ENCODE peak calls at places on chromosomes 2 and 18, in five cellular contexts. One of them, this sample, is unnamed.

GRCh38 chr2:177193240-177193639 is 19.4 kb upstream of the HNRNPA3 start:
- DNase-seq in cardiac muscle cell: no peak
- DNase-seq in spleen: no peak
- DNase-seq in HCT116: no peak
- DNase-seq in brain microvascular endothelial cell: no peak
- DNase-seq in this sample: no peak

GRCh38 chr2:234996467-234997270 is 44.9 kb downstream of the SH3BP4 start:
- DNase-seq in HCT116: no peak
- DNase-seq in brain microvascular endothelial cell: peak; percentile 70
- DNase-seq in cardiac muscle cell: peak; percentile 83
- DNase-seq in spleen: no peak
- DNase-seq in this sample: no peak

GRCh38 chr2:26559044-26559405 is 81.1 kb upstream of the OTOF start:
- DNase-seq in brain microvascular endothelial cell: no peak
- DNase-seq in HCT116: no peak
- DNase-seq in cardiac muscle cell: no peak
- DNase-seq in spleen: peak; percentile 43
- DNase-seq in this sample: no peak

GRCh38 chr18:6219116-6219717 is 195.5 kb downstream of the L3MBTL4 start:
- DNase-seq in cardiac muscle cell: peak; percentile 62
- DNase-seq in HCT116: no peak
- DNase-seq in spleen: no peak
- DNase-seq in brain microvascular endothelial cell: peak; percentile 49
- DNase-seq in this sample: no peak

GRCh38 chr2:105361132-105361889 is 24.0 kb downstream of the C2orf49 start:
- DNase-seq in spleen: no peak
- DNase-seq in HCT116: no peak
- DNase-seq in cardiac muscle cell: no peak
- DNase-seq in brain microvascular endothelial cell: no peak
- DNase-seq in this sample: no peak

GRCh38 chr18:72444756-72445155 is 99.4 kb downstream of the CBLN2 start:
- DNase-seq in HCT116: no peak
- DNase-seq in brain microvascular endothelial cell: no peak
- DNase-seq in cardiac muscle cell: no peak
- DNase-seq in spleen: no peak
- DNase-seq in this sample: no peak

GRCh38 chr2:54347622-54348021 is 91.6 kb upstream of the TSPYL6 start:
- DNase-seq in brain microvascular endothelial cell: no peak
- DNase-seq in spleen: no peak
- DNase-seq in HCT116: no peak
- DNase-seq in cardiac muscle cell: no peak
- DNase-seq in this sample: no peak

GRCh38 chr2:25960920-25961319 is 21.4 kb downstream of the KIF3C start:
- DNase-seq in brain microvascular endothelial cell: peak; percentile 31
- DNase-seq in spleen: no peak
- DNase-seq in HCT116: no peak
- DNase-seq in cardiac muscle cell: peak; percentile 66
- DNase-seq in this sample: no peak

GRCh38 chr2:191983186-191983585 is 136.3 kb upstream of the CAVIN2 start:
- DNase-seq in spleen: no peak
- DNase-seq in cardiac muscle cell: no peak
- DNase-seq in brain microvascular endothelial cell: no peak
- DNase-seq in HCT116: no peak
- DNase-seq in this sample: no peak

GRCh38 chr2:234851451-234851850 is 100.4 kb upstream of the SH3BP4 start:
- DNase-seq in spleen: no peak
- DNase-seq in cardiac muscle cell: no peak
- DNase-seq in HCT116: no peak
- DNase-seq in brain microvascular endothelial cell: no peak
- DNase-seq in this sample: no peak

GRCh38 chr2:9547272-9547991 is 8.2 kb downstream of the ADAM17 start:
- DNase-seq in HCT116: no peak
- DNase-seq in spleen: no peak
- DNase-seq in cardiac muscle cell: peak; percentile 36
- DNase-seq in brain microvascular endothelial cell: peak; percentile 77
- DNase-seq in this sample: no peak

GRCh38 chr2:103810875-103811274 is 1043.0 kb upstream of the POU3F3 start:
- DNase-seq in spleen: no peak
- DNase-seq in HCT116: no peak
- DNase-seq in cardiac muscle cell: no peak
- DNase-seq in brain microvascular endothelial cell: no peak
- DNase-seq in this sample: no peak

GRCh38 chr2:228447266-228447915 is 265.9 kb upstream of the SPHKAP start:
- DNase-seq in HCT116: no peak
- DNase-seq in brain microvascular endothelial cell: no peak
- DNase-seq in cardiac muscle cell: no peak
- DNase-seq in spleen: no peak
- DNase-seq in this sample: no peak

GRCh38 chr18:25298853-25299274 is 53.1 kb downstream of the ZNF521 start:
- DNase-seq in brain microvascular endothelial cell: peak; percentile 83
- DNase-seq in spleen: no peak
- DNase-seq in cardiac muscle cell: peak; percentile 82
- DNase-seq in HCT116: no peak
- DNase-seq in this sample: no peak

GRCh38 chr2:6556755-6557154 is 309.0 kb downstream of the CMPK2 start:
- DNase-seq in HCT116: peak; percentile 79
- DNase-seq in cardiac muscle cell: no peak
- DNase-seq in brain microvascular endothelial cell: peak; percentile 81
- DNase-seq in spleen: no peak
- DNase-seq in this sample: no peak

GRCh38 chr2:69639246-69639645 is 4.3 kb downstream of the AAK1 start:
- DNase-seq in brain microvascular endothelial cell: no peak
- DNase-seq in HCT116: no peak
- DNase-seq in spleen: no peak
- DNase-seq in cardiac muscle cell: no peak
- DNase-seq in this sample: no peak

GRCh38 chr2:23637011-23637778 is 252.2 kb downstream of the KLHL29 start:
- DNase-seq in brain microvascular endothelial cell: peak; percentile 62
- DNase-seq in HCT116: no peak
- DNase-seq in cardiac muscle cell: peak; percentile 88
- DNase-seq in spleen: no peak
- DNase-seq in this sample: no peak

GRCh38 chr2:130910931-130911330 is 74.2 kb downstream of the ARHGEF4 start:
- DNase-seq in cardiac muscle cell: no peak
- DNase-seq in spleen: no peak
- DNase-seq in HCT116: no peak
- DNase-seq in brain microvascular endothelial cell: no peak
- DNase-seq in this sample: no peak

GRCh38 chr2:150607471-150607870 is 120.0 kb upstream of the RND3 start:
- DNase-seq in spleen: no peak
- DNase-seq in cardiac muscle cell: peak; percentile 57
- DNase-seq in brain microvascular endothelial cell: no peak
- DNase-seq in HCT116: no peak
- DNase-seq in this sample: no peak

GRCh38 chr2:23208339-23208738 is 176.6 kb upstream of the KLHL29 start:
- DNase-seq in cardiac muscle cell: no peak
- DNase-seq in HCT116: no peak
- DNase-seq in brain microvascular endothelial cell: no peak
- DNase-seq in spleen: no peak
- DNase-seq in this sample: no peak

GRCh38 chr2:190722061-190722759 is 73.3 kb downstream of the NAB1 start:
- DNase-seq in cardiac muscle cell: no peak
- DNase-seq in brain microvascular endothelial cell: no peak
- DNase-seq in spleen: no peak
- DNase-seq in HCT116: no peak
- DNase-seq in this sample: no peak

GRCh38 chr2:64439194-64439593 is 14.8 kb upstream of the LGALSL start:
- DNase-seq in spleen: no peak
- DNase-seq in HCT116: no peak
- DNase-seq in brain microvascular endothelial cell: no peak
- DNase-seq in cardiac muscle cell: no peak
- DNase-seq in this sample: no peak

GRCh38 chr2:160375037-160375436 is 118.6 kb downstream of the RBMS1 start:
- DNase-seq in brain microvascular endothelial cell: no peak
- DNase-seq in HCT116: no peak
- DNase-seq in cardiac muscle cell: peak; percentile 71
- DNase-seq in spleen: no peak
- DNase-seq in this sample: no peak

GRCh38 chr18:58529714-58530354 is 99.1 kb downstream of the ALPK2 start:
- DNase-seq in brain microvascular endothelial cell: peak; percentile 63
- DNase-seq in HCT116: peak; percentile 35
- DNase-seq in cardiac muscle cell: peak; percentile 72
- DNase-seq in spleen: peak; percentile 84
- DNase-seq in this sample: no peak

GRCh38 chr2:229701062-229701461 is 13.3 kb downstream of the DNER start:
- DNase-seq in brain microvascular endothelial cell: no peak
- DNase-seq in HCT116: no peak
- DNase-seq in spleen: no peak
- DNase-seq in cardiac muscle cell: no peak
- DNase-seq in this sample: no peak

GRCh38 chr2:9702604-9703084 is 71.8 kb upstream of the YWHAQ start:
- DNase-seq in spleen: no peak
- DNase-seq in cardiac muscle cell: no peak
- DNase-seq in brain microvascular endothelial cell: no peak
- DNase-seq in HCT116: no peak
- DNase-seq in this sample: no peak

GRCh38 chr18:7566244-7566586 is 901 bp upstream of the PTPRM start:
- DNase-seq in brain microvascular endothelial cell: no peak
- DNase-seq in HCT116: no peak
- DNase-seq in cardiac muscle cell: no peak
- DNase-seq in spleen: no peak
- DNase-seq in this sample: no peak

GRCh38 chr2:57097855-57098254 is 914.1 kb downstream of the CCDC85A start:
- DNase-seq in cardiac muscle cell: no peak
- DNase-seq in brain microvascular endothelial cell: no peak
- DNase-seq in HCT116: no peak
- DNase-seq in spleen: no peak
- DNase-seq in this sample: no peak

GRCh38 chr2:44351088-44351487 is 10.2 kb downstream of the PREPL start:
- DNase-seq in HCT116: no peak
- DNase-seq in spleen: no peak
- DNase-seq in cardiac muscle cell: peak; percentile 23
- DNase-seq in brain microvascular endothelial cell: no peak
- DNase-seq in this sample: no peak

GRCh38 chr2:178359192-178359912 is 91.6 kb downstream of the PRKRA start:
- DNase-seq in brain microvascular endothelial cell: no peak
- DNase-seq in spleen: no peak
- DNase-seq in cardiac muscle cell: no peak
- DNase-seq in HCT116: no peak
- DNase-seq in this sample: no peak

GRCh38 chr2:80238692-80239469 is 65.7 kb downstream of the LRRTM1 start:
- DNase-seq in spleen: no peak
- DNase-seq in cardiac muscle cell: peak; percentile 6
- DNase-seq in brain microvascular endothelial cell: no peak
- DNase-seq in HCT116: peak; percentile 7
- DNase-seq in this sample: no peak

GRCh38 chr2:233929352-233929843 is 12.2 kb downstream of the TRPM8 start:
- DNase-seq in HCT116: peak; percentile 21
- DNase-seq in cardiac muscle cell: peak; percentile 12
- DNase-seq in spleen: no peak
- DNase-seq in brain microvascular endothelial cell: no peak
- DNase-seq in this sample: no peak

GRCh38 chr2:62195421-62196277 is at the start of gene B3GNT2:
- DNase-seq in HCT116: peak; percentile 19
- DNase-seq in spleen: peak; percentile 96
- DNase-seq in cardiac muscle cell: peak; percentile 82
- DNase-seq in brain microvascular endothelial cell: peak; percentile 32
- DNase-seq in this sample: peak; percentile 74

GRCh38 chr18:54004828-54005227 is 219.6 kb downstream of the MBD2 start:
- DNase-seq in spleen: no peak
- DNase-seq in cardiac muscle cell: peak; percentile 68
- DNase-seq in HCT116: no peak
- DNase-seq in brain microvascular endothelial cell: no peak
- DNase-seq in this sample: no peak

GRCh38 chr2:74741651-74742050 is 87.6 kb downstream of the SEMA4F start:
- DNase-seq in HCT116: no peak
- DNase-seq in brain microvascular endothelial cell: no peak
- DNase-seq in spleen: no peak
- DNase-seq in cardiac muscle cell: no peak
- DNase-seq in this sample: no peak

GRCh38 chr2:196468394-196468793 is 171.1 kb upstream of the CCDC150 start:
- DNase-seq in cardiac muscle cell: no peak
- DNase-seq in brain microvascular endothelial cell: no peak
- DNase-seq in spleen: no peak
- DNase-seq in HCT116: peak; percentile 13
- DNase-seq in this sample: no peak
- TF ChIP-seq CTCF in cardiac muscle cell: no peak
- TF ChIP-seq CTCF in brain microvascular endothelial cell: peak; percentile 24
- TF ChIP-seq CTCF in spleen: no peak
- TF ChIP-seq CTCF in HCT116: peak; percentile 52
- TF ChIP-seq CTCF in this sample: no peak

GRCh38 chr2:188333751-188334524 is 42.3 kb downstream of the GULP1 start:
- DNase-seq in cardiac muscle cell: peak; percentile 7
- DNase-seq in brain microvascular endothelial cell: no peak
- DNase-seq in spleen: no peak
- DNase-seq in HCT116: no peak
- DNase-seq in this sample: no peak
- H3K27ac ChIP-seq in cardiac muscle cell: peak overlapping the region; percentile 32
- H3K27ac ChIP-seq in brain microvascular endothelial cell: no peak overlapping the region
- H3K27ac ChIP-seq in spleen: no peak overlapping the region
- H3K27ac ChIP-seq in HCT116: no peak overlapping the region
- H3K27ac ChIP-seq in this sample: peak overlapping the region; percentile 7

GRCh38 chr2:218993345-218994315 is at the start of gene CRYBA2:
- DNase-seq in brain microvascular endothelial cell: no peak
- DNase-seq in HCT116: no peak
- DNase-seq in spleen: no peak
- DNase-seq in cardiac muscle cell: no peak
- DNase-seq in this sample: no peak
- TF ChIP-seq CTCF in brain microvascular endothelial cell: peak; percentile 12
- TF ChIP-seq CTCF in HCT116: no peak
- TF ChIP-seq CTCF in spleen: no peak
- TF ChIP-seq CTCF in cardiac muscle cell: peak; percentile 30
- TF ChIP-seq CTCF in this sample: no peak

GRCh38 chr2:15471606-15472005 is 89.5 kb downstream of the NBAS start:
- DNase-seq in brain microvascular endothelial cell: no peak
- DNase-seq in spleen: no peak
- DNase-seq in HCT116: no peak
- DNase-seq in cardiac muscle cell: no peak
- DNase-seq in this sample: no peak

GRCh38 chr2:15472133-15472532 is 89.0 kb downstream of the NBAS start:
- DNase-seq in cardiac muscle cell: no peak
- DNase-seq in HCT116: no peak
- DNase-seq in spleen: no peak
- DNase-seq in brain microvascular endothelial cell: no peak
- DNase-seq in this sample: no peak
- H3K27ac ChIP-seq in cardiac muscle cell: no peak overlapping the region
- H3K27ac ChIP-seq in HCT116: no peak overlapping the region
- H3K27ac ChIP-seq in spleen: no peak overlapping the region
- H3K27ac ChIP-seq in brain microvascular endothelial cell: no peak overlapping the region
- H3K27ac ChIP-seq in this sample: no peak overlapping the region

GRCh38 chr2:29239209-29239960 is 124.2 kb downstream of the CLIP4 start:
- DNase-seq in brain microvascular endothelial cell: no peak
- DNase-seq in spleen: peak; percentile 54
- DNase-seq in HCT116: no peak
- DNase-seq in cardiac muscle cell: no peak
- DNase-seq in this sample: no peak

GRCh38 chr2:29241341-29241740 is 126.1 kb downstream of the CLIP4 start:
- DNase-seq in HCT116: no peak
- DNase-seq in cardiac muscle cell: no peak
- DNase-seq in brain microvascular endothelial cell: no peak
- DNase-seq in spleen: peak; percentile 28
- DNase-seq in this sample: no peak

GRCh38 chr2:29236074-29236473 is 120.9 kb downstream of the CLIP4 start:
- DNase-seq in HCT116: no peak
- DNase-seq in cardiac muscle cell: no peak
- DNase-seq in spleen: peak; percentile 56
- DNase-seq in brain microvascular endothelial cell: no peak
- DNase-seq in this sample: no peak

GRCh38 chr2:29235411-29235810 is 120.2 kb downstream of the CLIP4 start:
- DNase-seq in spleen: peak; percentile 32
- DNase-seq in HCT116: no peak
- DNase-seq in cardiac muscle cell: no peak
- DNase-seq in brain microvascular endothelial cell: no peak
- DNase-seq in this sample: no peak

GRCh38 chr2:29238497-29238896 is 123.3 kb downstream of the CLIP4 start:
- DNase-seq in cardiac muscle cell: peak; percentile 35
- DNase-seq in HCT116: peak; percentile 26
- DNase-seq in spleen: peak; percentile 45
- DNase-seq in brain microvascular endothelial cell: peak; percentile 34
- DNase-seq in this sample: no peak
- TF ChIP-seq CTCF in cardiac muscle cell: peak; percentile 69
- TF ChIP-seq CTCF in HCT116: peak; percentile 91
- TF ChIP-seq CTCF in spleen: no peak
- TF ChIP-seq CTCF in brain microvascular endothelial cell: peak; percentile 82
- TF ChIP-seq CTCF in this sample: no peak

This sample was measured in right atrium auricular region.